ENCODE peak calls at places on chromosomes 7 and 10, in ten cellular contexts. H is lung, E is right atrium auricular region, O is prostate gland, C is astrocyte, Y is GM23338, R is psoas muscle, U is ovary, K is AG04450, Q is gastrocnemius medialis. D is an unnamed sample. For H3K27me3, the result is how much of the 10 kb centered on the place peaks cover.

GRCh38 chr7:44541028-44541869 is at the start of gene NPC1L1:
- DNase-seq in Y (no peak), O (no peak), C (no peak), U (no peak), E (no peak), R (no peak), H (no peak), Q (no peak), K (no peak), D (no peak)

GRCh38 chr7:17101207-17101696 is 197.2 kb upstream of the AHR start:
- DNase-seq in Q (no peak), H (no peak), U (no peak), E (no peak), O (no peak), K (no peak), R (no peak), C (no peak), Y (no peak), D (no peak)

GRCh38 chr7:123797673-123798526 is 47.1 kb upstream of the HYAL4 start:
- DNase-seq in O (peak), Y (peak), R (no peak), K (peak), E (no peak), Q (no peak), H (peak), C (peak), U (no peak), D (no peak)

GRCh38 chr10:51743146-51743545 is 43.8 kb upstream of the CSTF2T start:
- DNase-seq in U (no peak), Y (peak), E (no peak), C (no peak), Q (no peak), K (no peak), O (no peak), R (no peak), H (no peak), D (no peak)

GRCh38 chr10:947051-947450 is 15.5 kb upstream of the LARP4B start:
- DNase-seq in E (no peak), R (no peak), O (peak), U (no peak), C (no peak), Q (no peak), H (no peak), K (no peak), Y (no peak), D (no peak)

GRCh38 chr10:58810751-58811150 is 298.1 kb downstream of the BICC1 start:
- DNase-seq in C (no peak), H (no peak), Y (no peak), R (no peak), Q (no peak), E (no peak), O (peak), K (no peak), U (no peak), D (no peak)

GRCh38 chr7:79403451-79403850 is 50.0 kb downstream of the MAGI2 start:
- DNase-seq in C (peak), U (no peak), Q (no peak), E (no peak), O (no peak), Y (no peak), K (no peak), R (no peak), H (no peak), D (no peak)

GRCh38 chr10:128028508-128029279 is 97.5 kb downstream of the MKI67 start:
- DNase-seq in R (no peak), O (no peak), Q (no peak), K (no peak), H (no peak), U (no peak), Y (no peak), C (no peak), E (no peak), D (peak)

GRCh38 chr10:103265712-103266329 is 11.1 kb upstream of the INA start:
- DNase-seq in Y (peak), C (peak), U (peak), K (no peak), O (peak), H (peak), Q (no peak), E (peak), R (peak), D (peak)

GRCh38 chr7:14604606-14605005 is 297.9 kb downstream of the DGKB start:
- DNase-seq in Q (no peak), K (no peak), U (no peak), E (no peak), O (no peak), C (peak), H (no peak), R (no peak), Y (no peak), D (no peak)

GRCh38 chr10:104437226-104437625 is 83.6 kb downstream of the CFAP58 start:
- DNase-seq in H (no peak), R (no peak), Y (no peak), E (no peak), C (no peak), U (no peak), Q (no peak), O (no peak), K (no peak), D (no peak)

GRCh38 chr10:70331486-70332268 is 47.9 kb upstream of the NPFFR1 start:
- DNase-seq in O (peak), C (peak), R (peak), K (peak), E (peak), Q (peak), H (peak), U (peak), Y (peak), D (peak)

GRCh38 chr10:72630144-72630543 is 4.3 kb upstream of the MICU1 start:
- DNase-seq in C (no peak), O (no peak), K (no peak), R (no peak), U (no peak), Q (no peak), H (no peak), Y (no peak), E (no peak), D (no peak)

GRCh38 chr10:42973870-42974692 is 102.8 kb upstream of the RET start:
- DNase-seq in K (no peak), O (no peak), U (no peak), Y (no peak), C (no peak), Q (peak), R (no peak), E (peak), H (no peak), D (peak)

GRCh38 chr7:4040031-4040928 is 641.8 kb upstream of the FOXK1 start:
- DNase-seq in H (peak), Q (no peak), C (no peak), R (no peak), E (peak), U (no peak), K (no peak), O (no peak), Y (peak), D (no peak)

GRCh38 chr10:42454313-42454712 is 184.1 kb downstream of the ZNF33B start:
- DNase-seq in C (no peak), H (no peak), O (no peak), E (no peak), Q (no peak), U (no peak), Y (no peak), R (no peak), K (no peak), D (no peak)

GRCh38 chr10:50990568-50991495 is 83.5 kb upstream of the PRKG1 start:
- DNase-seq in U (peak), K (peak), E (peak), O (no peak), H (peak), Q (peak), R (peak), Y (peak), C (peak), D (peak)

GRCh38 chr7:78673272-78673671 is 780.2 kb downstream of the MAGI2 start:
- DNase-seq in H (peak), O (no peak), E (no peak), R (no peak), U (no peak), Y (no peak), K (no peak), C (no peak), Q (peak), D (no peak)

GRCh38 chr10:71852335-71852937 is 1.4 kb upstream of the PSAP start:
- DNase-seq in H (peak), Q (no peak), O (no peak), C (no peak), Y (no peak), R (no peak), E (no peak), K (no peak), U (peak), D (peak)

GRCh38 chr7:132228240-132228639 is 348.0 kb downstream of the PLXNA4 start:
- DNase-seq in Y (no peak), U (no peak), C (no peak), E (no peak), R (no peak), O (no peak), K (no peak), H (no peak), Q (no peak), D (no peak)

GRCh38 chr10:102003541-102003940 is 52.4 kb downstream of the ARMH3 start:
- DNase-seq in Y (no peak), U (no peak), O (no peak), E (no peak), K (no peak), Q (no peak), C (no peak), H (no peak), R (no peak), D (no peak)

GRCh38 chr7:108805808-108806397 is 236.2 kb downstream of the DNAJB9 start:
- DNase-seq in O (no peak), Q (no peak), U (no peak), E (no peak), Y (peak), H (no peak), K (no peak), C (peak), R (no peak), D (no peak)

GRCh38 chr7:77258014-77258413 is 58.4 kb upstream of the FGL2 start:
- DNase-seq in O (no peak), K (peak), U (no peak), C (no peak), Q (no peak), Y (no peak), E (no peak), H (no peak), R (no peak), D (no peak)

GRCh38 chr10:109474817-109475216 is 448.5 kb downstream of the XPNPEP1 start:
- DNase-seq in U (no peak), Y (peak), C (no peak), R (no peak), K (no peak), Q (no peak), E (no peak), H (no peak), O (no peak), D (no peak)

GRCh38 chr7:120988591-120989299 is at the start of gene CPED1:
- DNase-seq in Y (peak), O (peak), U (peak), E (peak), C (peak), R (peak), K (peak), H (peak), Q (peak), D (peak)

GRCh38 chr10:50312464-50313437 is 61.4 kb upstream of the ASAH2 start:
- DNase-seq in O (no peak), Y (no peak), R (no peak), Q (no peak), E (no peak), C (peak), U (no peak), H (no peak), K (no peak), D (no peak)

GRCh38 chr7:16062269-16062668 is 359.1 kb downstream of the CRPPA start:
- DNase-seq in Y (no peak), O (no peak), R (no peak), C (peak), Q (no peak), H (no peak), U (no peak), K (no peak), E (no peak), D (no peak)

GRCh38 chr7:74023037-74023436 is 4.9 kb upstream of the ELN start:
- DNase-seq in H (no peak), K (no peak), C (peak), U (peak), E (peak), R (peak), Y (peak), O (no peak), Q (peak), D (peak)

GRCh38 chr10:123160311-123160980 is 6.2 kb downstream of the BUB3 start:
- DNase-seq in E (no peak), U (no peak), O (no peak), C (no peak), Y (no peak), H (no peak), K (no peak), Q (no peak), R (no peak), D (no peak)

GRCh38 chr10:33569693-33570092 is 235.2 kb upstream of the NRP1 start:
- DNase-seq in Q (no peak), H (no peak), K (no peak), Y (no peak), O (no peak), C (no peak), E (no peak), U (no peak), R (no peak), D (no peak)

GRCh38 chr10:5943536-5943935 is 33.8 kb downstream of the IL15RA start:
- DNase-seq in O (no peak), Y (peak), C (peak), R (peak), U (peak), K (no peak), H (peak), E (peak), Q (peak), D (peak)

GRCh38 chr7:1242129-1242572 is 9.5 kb downstream of the UNCX start:
- DNase-seq in K (no peak), H (no peak), C (no peak), O (no peak), E (no peak), Y (peak), R (peak), Q (no peak), U (no peak), D (no peak)

GRCh38 chr7:103771294-103771693 is 218.2 kb downstream of the RELN start:
- DNase-seq in E (no peak), Q (no peak), C (no peak), R (no peak), O (no peak), U (no peak), K (no peak), H (no peak), Y (peak), D (no peak)

GRCh38 chr10:70441161-70441876 is at the start of gene NODAL:
- DNase-seq in U (no peak), O (no peak), E (no peak), C (no peak), R (no peak), K (no peak), H (no peak), Y (peak), Q (no peak), D (no peak)

GRCh38 chr7:42315631-42316030 is 78.6 kb upstream of the GLI3 start:
- DNase-seq in O (no peak), K (no peak), Q (no peak), C (peak), R (no peak), U (no peak), Y (no peak), E (no peak), H (no peak), D (no peak)

GRCh38 chr7:19957664-19958063 is 184.2 kb upstream of the TMEM196 start:
- DNase-seq in Y (no peak), Q (no peak), C (peak), K (no peak), E (no peak), U (no peak), H (no peak), O (no peak), R (no peak), D (no peak)

GRCh38 chr10:14383266-14383665 is 52.5 kb upstream of the FRMD4A start:
- DNase-seq in Y (no peak), K (no peak), E (no peak), R (no peak), C (peak), O (no peak), H (no peak), Q (no peak), U (no peak), D (no peak)

GRCh38 chr7:127252380-127252718 is 392 bp downstream of the GRM8 start:
- DNase-seq in K (no peak), O (no peak), Q (no peak), C (no peak), Y (peak), U (no peak), E (no peak), R (no peak), H (no peak), D (no peak)

GRCh38 chr7:127252736-127253288 is at the start of gene GRM8:
- DNase-seq in C (peak), R (peak), H (no peak), Y (peak), U (peak), K (no peak), O (peak), Q (no peak), E (no peak), D (peak)

GRCh38 chr7:127251048-127251451 is 1.7 kb downstream of the GRM8 start:
- DNase-seq in O (no peak), Q (no peak), U (no peak), R (peak), H (no peak), Y (peak), C (no peak), K (no peak), E (no peak), D (no peak)

GRCh38 chr7:127251458-127252379 is 1.0 kb downstream of the GRM8 start:
- DNase-seq in U (no peak), R (peak), K (no peak), O (no peak), Y (peak), E (no peak), C (no peak), H (no peak), Q (no peak), D (peak)

DNA sequence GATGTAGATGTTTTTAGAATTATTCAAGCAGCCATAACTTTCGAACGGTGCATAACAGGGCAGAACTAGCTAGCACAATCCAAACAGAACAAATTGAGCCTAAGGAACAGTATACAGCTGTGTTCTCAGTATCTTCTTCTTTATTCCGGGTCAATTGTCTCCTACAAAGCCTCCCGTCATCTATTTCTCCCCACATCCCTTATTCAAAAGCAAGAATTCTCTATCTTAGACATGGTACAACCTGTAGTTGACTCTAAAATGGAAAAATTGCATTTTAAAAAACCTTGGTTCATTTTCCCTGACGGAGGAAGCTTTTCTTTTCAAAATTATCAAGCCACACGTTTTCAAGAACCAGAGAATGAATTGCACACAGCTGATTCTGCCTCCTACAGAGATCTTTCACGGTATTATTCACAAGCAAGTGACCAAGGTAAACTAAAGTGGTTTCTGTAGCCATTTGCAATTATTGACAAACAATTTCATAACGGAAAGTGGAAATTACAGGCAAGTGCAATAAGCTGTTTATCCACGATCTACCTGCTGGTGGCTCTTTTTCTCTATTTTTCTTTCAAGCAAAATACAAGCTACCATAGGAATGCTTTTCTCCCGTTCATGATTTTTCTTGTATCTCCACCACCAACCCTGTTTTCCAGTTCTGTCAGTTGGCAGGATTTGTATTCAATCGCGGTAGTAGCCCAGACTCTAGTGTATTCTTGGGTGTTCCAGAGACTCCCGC is 2.3 kb downstream of the GRM8 start:
- DNase-seq in H (no peak), C (no peak), O (no peak), R (no peak), K (no peak), E (no peak), Y (no peak), U (no peak), Q (no peak), D (no peak)
- H3K27me3 ChIP-seq in H (under half), C (under half), O (under half), R (under half), K (under half), E (under half), Y (half or more), U (under half), Q (under half), D (under half)

GRCh38 chr7:48421357-48421756 is 250.1 kb downstream of the ABCA13 start:
- DNase-seq in Q (no peak), R (no peak), O (no peak), H (no peak), U (no peak), E (no peak), C (no peak), Y (peak), K (peak), D (no peak)
- TF ChIP-seq CTCF in Q (no peak), R (no peak), O (no peak), H (no peak), U (no peak), E (no peak), C (peak), Y (peak), K (no peak), D (no peak)

GRCh38 chr7:140677496-140677895 is 4.8 kb downstream of the ADCK2 start:
- DNase-seq in K (no peak), O (no peak), H (no peak), R (no peak), Q (no peak), U (no peak), C (no peak), Y (no peak), E (no peak), D (no peak)

GRCh38 chr7:140678816-140679130 is 6.0 kb downstream of the ADCK2 start:
- DNase-seq in Y (no peak), C (no peak), O (no peak), R (no peak), U (no peak), E (no peak), H (no peak), Q (no peak), K (no peak), D (peak)

GRCh38 chr7:140679186-140679585 is 6.4 kb downstream of the ADCK2 start:
- DNase-seq in U (no peak), Q (no peak), K (no peak), R (no peak), C (no peak), Y (no peak), O (no peak), E (no peak), H (no peak), D (no peak)

GRCh38 chr7:140676303-140676702 is 3.6 kb downstream of the ADCK2 start:
- DNase-seq in H (no peak), Y (no peak), E (no peak), K (no peak), O (no peak), U (no peak), Q (no peak), C (no peak), R (no peak), D (no peak)

DNA sequence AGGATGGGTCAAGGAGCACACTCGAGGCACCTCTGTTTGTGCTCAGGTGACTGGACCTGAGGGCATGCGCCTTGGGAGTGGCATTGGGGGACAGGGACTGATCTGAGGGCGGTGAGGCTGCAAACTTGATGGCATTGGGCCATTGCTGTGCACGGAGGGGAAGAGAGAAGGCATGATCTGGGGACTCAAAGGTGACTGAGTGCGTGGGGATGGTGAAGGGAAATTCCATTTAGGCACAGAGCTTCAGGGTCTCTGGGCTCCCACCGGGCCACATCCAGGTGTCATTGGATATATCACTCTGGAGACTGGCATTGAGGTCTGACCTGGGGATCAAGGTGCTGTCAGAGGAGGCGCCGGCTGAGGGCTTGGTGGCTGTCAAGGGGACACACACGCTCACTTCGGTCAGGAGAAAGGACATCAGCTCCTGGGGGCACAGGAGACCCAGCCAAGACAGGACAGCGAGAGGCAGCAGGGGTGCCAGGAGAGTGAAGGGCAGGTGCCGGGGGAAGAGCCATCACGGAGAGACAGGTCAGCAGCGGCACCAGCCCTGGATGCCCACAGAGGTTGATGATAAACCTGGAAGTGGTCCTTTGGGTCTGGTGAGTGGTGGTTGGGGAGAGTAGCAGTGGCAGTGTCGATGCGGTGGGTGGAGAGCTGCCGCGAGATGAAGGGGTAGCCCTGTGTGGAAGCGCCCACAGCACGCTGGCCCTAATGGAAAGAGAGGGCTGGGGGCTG is 5.5 kb downstream of the ADCK2 start:
- DNase-seq in R (no peak), Y (no peak), Q (no peak), E (no peak), H (no peak), C (no peak), K (no peak), U (no peak), O (no peak), D (peak)
- H3K27ac ChIP-seq in R (no peak), Y (no peak), Q (no peak), E (no peak), H (no peak), C (no peak), K (no peak), U (no peak), O (no peak), D (no peak)

GRCh38 chr7:157987906-157988305 is 599.7 kb downstream of the PTPRN2 start:
- DNase-seq in U (no peak), O (no peak), Q (no peak), H (no peak), C (no peak), Y (no peak), R (no peak), K (no peak), E (no peak), D (no peak)
- H3K27me3 ChIP-seq in U (under half), O (under half), Q (under half), H (under half), C (under half), Y (under half), R (under half), K (under half), E (under half), D (under half)